ENCODE peak calls at places on chromosomes 2 and 18, in four cellular contexts. G is left ventricle myocardium inferior, B is neural progenitor cell, R is astrocyte of the spinal cord. A is an unnamed sample.

GRCh38 chr2:113309655-113310387 is 31.1 kb upstream of the PAX8 start:
- DNase-seq in B (no peak), R (no peak), G (no peak), A (no peak)

GRCh38 chr2:219001577-219002394 is 8.6 kb upstream of the CRYBA2 start:
- DNase-seq in G (no peak), R (no peak), B (peak), A (no peak)

GRCh38 chr2:203352604-203353255 is 24.5 kb downstream of the ABI2 start:
- DNase-seq in G (no peak), B (no peak), R (no peak), A (no peak)

GRCh38 chr2:67339234-67339885 is 57.8 kb upstream of the ETAA1 start:
- DNase-seq in R (no peak), B (no peak), G (no peak), A (no peak)

GRCh38 chr18:11962586-11962985 is 18.7 kb upstream of the IMPA2 start:
- DNase-seq in G (no peak), B (no peak), R (no peak), A (no peak)

GRCh38 chr2:216056739-216057138 is 24.9 kb downstream of the PECR start:
- DNase-seq in G (no peak), B (no peak), R (no peak), A (no peak)

GRCh38 chr2:202161106-202161836 is 77.1 kb downstream of the SUMO1 start:
- DNase-seq in R (no peak), B (no peak), G (no peak), A (no peak)

GRCh38 chr2:224958466-224958857 is 83.8 kb downstream of the DOCK10 start:
- DNase-seq in B (peak), R (peak), G (no peak), A (no peak)

GRCh38 chr2:118732432-118732831 is 115.0 kb downstream of the EN1 start:
- DNase-seq in G (no peak), B (no peak), R (no peak), A (no peak)

GRCh38 chr2:25197336-25198208 is 29.2 kb upstream of the POMC start:
- DNase-seq in B (no peak), R (peak), G (no peak), A (no peak)

GRCh38 chr2:38243186-38243890 is 133.7 kb downstream of the ATL2 start:
- DNase-seq in R (no peak), G (no peak), B (no peak), A (no peak)

GRCh38 chr18:51890762-51891161 is 449.2 kb upstream of the DCC start:
- DNase-seq in G (no peak), B (no peak), R (peak), A (no peak)

GRCh38 chr2:54903736-54904554 is 146.3 kb downstream of the RTN4 start:
- DNase-seq in G (no peak), R (peak), B (no peak), A (no peak)

GRCh38 chr2:32464441-32464840 is 107.6 kb downstream of the BIRC6 start:
- DNase-seq in G (no peak), B (no peak), R (peak), A (no peak)

GRCh38 chr18:48330016-48330991 is 78.9 kb downstream of the ZBTB7C start:
- DNase-seq in B (no peak), R (peak), G (no peak), A (no peak)

GRCh38 chr2:46294185-46294836 is 2.9 kb upstream of the EPAS1 start:
- DNase-seq in B (peak), G (peak), R (no peak), A (no peak)

GRCh38 chr2:121144111-121144510 is 140.9 kb downstream of the TFCP2L1 start:
- DNase-seq in B (no peak), R (no peak), G (no peak), A (no peak)

GRCh38 chr2:118417417-118418125 is 329.3 kb downstream of the INSIG2 start:
- DNase-seq in B (no peak), R (peak), G (no peak), A (no peak)

GRCh38 chr2:23507267-23508065 is 122.5 kb downstream of the KLHL29 start:
- DNase-seq in R (no peak), G (no peak), B (no peak), A (no peak)

GRCh38 chr18:55079481-55080350 is 120.5 kb upstream of the CCDC68 start:
- DNase-seq in G (no peak), R (peak), B (no peak), A (no peak)

GRCh38 chr2:174342600-174343342 is 8.0 kb downstream of the SP9 start:
- DNase-seq in G (no peak), R (no peak), B (peak), A (no peak)

GRCh38 chr2:182368996-182369395 is 57.8 kb downstream of the PDE1A start:
- DNase-seq in B (no peak), R (no peak), G (no peak), A (no peak)

GRCh38 chr18:45248240-45248903 is 366.9 kb upstream of the SLC14A2 start:
- DNase-seq in R (peak), B (no peak), G (no peak), A (peak)

GRCh38 chr18:76494541-76495403 is at the start of gene ZNF516:
- DNase-seq in R (peak), G (peak), B (peak), A (no peak)

GRCh38 chr2:60976271-60976670 is 41.2 kb upstream of the PEX13 start:
- DNase-seq in B (no peak), G (no peak), R (no peak), A (no peak)

GRCh38 chr2:70098032-70098431 is 10.8 kb downstream of the PCBP1 start:
- DNase-seq in B (no peak), G (no peak), R (no peak), A (no peak)

GRCh38 chr2:70104231-70105111 is 17.2 kb downstream of the PCBP1 start:
- DNase-seq in R (peak), B (no peak), G (no peak), A (no peak)

GRCh38 chr2:70101174-70101573 is 13.9 kb downstream of the PCBP1 start:
- DNase-seq in B (no peak), G (no peak), R (no peak), A (peak)

GRCh38 chr2:70099270-70099669 is 12.0 kb downstream of the PCBP1 start:
- DNase-seq in B (no peak), G (no peak), R (no peak), A (no peak)

GRCh38 chr2:70103531-70104061 is 16.3 kb downstream of the PCBP1 start:
- DNase-seq in B (no peak), G (no peak), R (no peak), A (peak)
- TF ChIP-seq CTCF in B (peak), G (no peak), R (no peak), A (no peak)

GRCh38 chr18:75057169-75057789 is 151.7 kb downstream of the PTGR3 start:
- DNase-seq in R (no peak), G (no peak), B (peak), A (no peak)

GRCh38 chr18:75063615-75064512 is 145.1 kb downstream of the PTGR3 start:
- DNase-seq in G (no peak), B (no peak), R (no peak), A (no peak)

GRCh38 chr18:75062297-75062886 is 146.5 kb downstream of the PTGR3 start:
- DNase-seq in R (no peak), G (no peak), B (no peak), A (no peak)

GRCh38 chr18:75063196-75063595 is 145.7 kb downstream of the PTGR3 start:
- DNase-seq in G (no peak), R (no peak), B (no peak), A (no peak)

GRCh38 chr18:75060185-75060584 is 148.8 kb downstream of the PTGR3 start:
- DNase-seq in B (no peak), R (no peak), G (no peak), A (no peak)
- TF ChIP-seq CTCF in B (no peak), R (no peak), G (no peak), A (no peak)

GRCh38 chr18:60070631-60071030 is 170.8 kb downstream of the PMAIP1 start:
- DNase-seq in B (no peak), R (peak), G (no peak), A (no peak)

GRCh38 chr18:60067426-60068210 is 167.8 kb downstream of the PMAIP1 start:
- DNase-seq in G (no peak), R (no peak), B (peak), A (no peak)

GRCh38 chr18:60066576-60066975 is 166.8 kb downstream of the PMAIP1 start:
- DNase-seq in G (no peak), R (no peak), B (no peak), A (no peak)

GRCh38 chr18:60064271-60064670 is 164.5 kb downstream of the PMAIP1 start:
- DNase-seq in B (no peak), R (peak), G (no peak), A (no peak)

DNA sequence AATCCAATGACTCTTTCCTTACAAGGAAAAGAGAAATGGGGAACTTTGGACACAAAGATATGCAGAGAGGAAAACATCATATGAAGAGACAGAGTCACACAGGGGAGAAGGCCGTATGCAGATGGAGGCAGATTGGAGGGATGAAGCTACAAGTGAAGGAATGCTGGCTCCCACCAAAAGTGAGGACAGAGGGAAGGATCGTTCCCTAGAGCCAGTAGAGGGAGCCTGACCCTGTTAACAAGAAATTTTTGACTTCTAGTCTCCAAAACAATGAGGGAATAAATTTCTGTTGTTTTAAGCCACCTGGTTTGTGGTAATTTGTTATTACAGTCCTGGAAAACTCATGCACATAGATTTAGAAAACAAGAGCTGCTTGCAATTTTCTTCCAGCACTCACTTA is 169.3 kb downstream of the PMAIP1 start:
- DNase-seq in R (no peak), B (no peak), G (no peak), A (no peak)
- TF ChIP-seq CTCF in R (peak), B (peak), G (no peak), A (no peak)

GRCh38 chr2:176096986-176097819 is 2.4 kb upstream of the HOXD12 start:
- DNase-seq in B (peak), R (peak), G (peak), A (peak)

GRCh38 chr2:176098366-176099158 is 1.0 kb upstream of the HOXD12 start:
- DNase-seq in G (no peak), B (no peak), R (no peak), A (no peak)

GRCh38 chr2:176096243-176096985 is 3.2 kb upstream of the HOXD12 start:
- DNase-seq in B (no peak), G (no peak), R (peak), A (no peak)

GRCh38 chr2:176099159-176099736 is 347 bp upstream of the HOXD12 start:
- DNase-seq in R (no peak), B (no peak), G (no peak), A (no peak)

GRCh38 chr2:176097820-176098365 is 1.7 kb upstream of the HOXD12 start:
- DNase-seq in G (no peak), B (no peak), R (no peak), A (no peak)
- TF ChIP-seq CTCF in G (peak), B (no peak), R (no peak), A (no peak)

A was measured in tibial artery.